ENCODE peak calls at places on chromosomes 13 and 19, in five cellular contexts. Z is stimulated activated naive CD4-positive, alpha-beta T cell; Q is nucleus accumbens; I is CD4-positive, alpha-beta T cell; Y is stimulated activated CD8-positive, alpha-beta memory T cell treated with anti-CD3 and anti-CD28 coated beads, Interleukin-15, amount 100 ng/mL, for 1 hour. F is an unnamed sample.

GRCh38 chr19:17125052-17125727 is 49.6 kb downstream of the MYO9B start:
- DNase-seq in I (no peak), Z (peak), Q (no peak), Y (no peak), F (peak)

GRCh38 chr13:66849706-66850105 is 380.4 kb downstream of the PCDH9 start:
- DNase-seq in Q (no peak), I (no peak), Y (no peak), Z (no peak), F (no peak)

GRCh38 chr19:32676186-32676894 is 692 bp downstream of the RGS9BP start:
- DNase-seq in Y (no peak), I (no peak), Z (peak), Q (no peak), F (no peak)

GRCh38 chr19:18865106-18865972 is 30.6 kb downstream of the CERS1 start:
- DNase-seq in Y (no peak), I (no peak), Q (no peak), Z (no peak), F (no peak)

GRCh38 chr13:73809561-73809960 is 324.6 kb downstream of the KLF12 start:
- DNase-seq in Z (no peak), Q (no peak), I (no peak), Y (no peak), F (no peak)

GRCh38 chr13:45337395-45337794 is 3.6 kb downstream of the TPT1 start:
- DNase-seq in I (no peak), Q (no peak), Y (no peak), Z (no peak), F (no peak)

GRCh38 chr19:7219056-7219455 is 75.2 kb downstream of the INSR start:
- DNase-seq in Q (no peak), I (no peak), Y (no peak), Z (no peak), F (no peak)

GRCh38 chr13:29883941-29884518 is 33.6 kb upstream of the UBL3 start:
- DNase-seq in I (no peak), Q (no peak), Y (no peak), Z (no peak), F (no peak)

GRCh38 chr19:18465964-18466339 is 28.0 kb upstream of the ISYNA1 start:
- DNase-seq in Y (no peak), I (no peak), Q (no peak), Z (no peak), F (no peak)

GRCh38 chr13:93235258-93236015 is 8.8 kb downstream of the GPC6 start:
- DNase-seq in Q (no peak), Y (no peak), I (no peak), Z (no peak), F (no peak)

GRCh38 chr19:39086401-39086800 is 2.2 kb downstream of the ACP7 start:
- DNase-seq in Q (no peak), Z (no peak), Y (no peak), I (no peak), F (no peak)

GRCh38 chr13:67966065-67966464 is 735.9 kb upstream of the PCDH9 start:
- DNase-seq in Z (no peak), Y (no peak), I (no peak), Q (no peak), F (no peak)

GRCh38 chr19:29517946-29518345 is 7.8 kb upstream of the VSTM2B start:
- DNase-seq in Y (no peak), Z (no peak), Q (no peak), I (no peak), F (no peak)

GRCh38 chr13:35712907-35713685 is 236.6 kb upstream of the MAB21L1 start:
- DNase-seq in Y (no peak), I (no peak), Z (no peak), Q (no peak), F (no peak)

GRCh38 chr13:19737844-19738557 is 44.7 kb downstream of the PSPC1 start:
- DNase-seq in Z (no peak), I (no peak), Q (no peak), Y (no peak), F (no peak)

GRCh38 chr19:56966225-56966696 is 125.7 kb upstream of the PEG3 start:
- DNase-seq in Y (no peak), Q (no peak), Z (no peak), I (no peak), F (no peak)

GRCh38 chr13:98246538-98247172 is 69.6 kb upstream of the RNF113B start:
- DNase-seq in I (no peak), Z (no peak), Q (no peak), Y (no peak), F (no peak)

GRCh38 chr13:25882732-25883357 is 169.0 kb downstream of the SHISA2 start:
- DNase-seq in Q (no peak), I (no peak), Z (peak), Y (no peak), F (no peak)

GRCh38 chr19:10927691-10928562 is 512 bp downstream of the YIPF2 start:
- DNase-seq in Q (no peak), I (no peak), Y (no peak), Z (peak), F (no peak)

GRCh38 chr13:103188688-103189326 is 122.6 kb upstream of the SLC10A2 start:
- DNase-seq in Y (no peak), Z (no peak), Q (no peak), I (no peak), F (no peak)

GRCh38 chr19:33133438-33134031 is 1.6 kb downstream of the WDR88 start:
- DNase-seq in Y (no peak), Z (no peak), I (no peak), Q (no peak), F (no peak)

GRCh38 chr19:46442808-46443450 is 14.2 kb upstream of the PNMA8C start:
- DNase-seq in I (no peak), Q (no peak), Z (no peak), Y (no peak), F (no peak)

GRCh38 chr19:46021531-46022041 is 1.3 kb downstream of the PGLYRP1 start:
- DNase-seq in Y (no peak), I (no peak), Q (no peak), Z (no peak), F (no peak)